ENCODE peak calls at places on chromosomes 2 and 18, in six cellular contexts. One of them, this sample, is unnamed.
A peak's percentile ranks its signal among the peaks of the same experiment; 100 is the strongest.

GRCh38 chr2:224612581-224612980 is 27.4 kb upstream of the CUL3 start:
- DNase-seq in left ventricle myocardium inferior: no peak
- DNase-seq in choroid plexus epithelial cell: no peak
- DNase-seq in tibial nerve: no peak
- DNase-seq in neural crest cell: no peak
- DNase-seq in WTC11: no peak
- DNase-seq in this sample: no peak

GRCh38 chr2:28958689-28959088 is 22.4 kb upstream of the TOGARAM2 start:
- DNase-seq in choroid plexus epithelial cell: peak; percentile 93
- DNase-seq in left ventricle myocardium inferior: peak; percentile 58
- DNase-seq in neural crest cell: peak; percentile 55
- DNase-seq in tibial nerve: no peak
- DNase-seq in WTC11: peak; percentile 58
- DNase-seq in this sample: peak; percentile 88

GRCh38 chr2:160876029-160876428 is 284.2 kb upstream of the TANK start:
- DNase-seq in left ventricle myocardium inferior: no peak
- DNase-seq in WTC11: no peak
- DNase-seq in tibial nerve: no peak
- DNase-seq in neural crest cell: no peak
- DNase-seq in choroid plexus epithelial cell: no peak
- DNase-seq in this sample: no peak

GRCh38 chr2:241567776-241568175 is 9.2 kb downstream of the BOK start:
- DNase-seq in tibial nerve: no peak
- DNase-seq in WTC11: no peak
- DNase-seq in neural crest cell: no peak
- DNase-seq in left ventricle myocardium inferior: no peak
- DNase-seq in choroid plexus epithelial cell: no peak
- DNase-seq in this sample: peak; percentile 32

GRCh38 chr2:137118140-137118539 is 352.8 kb downstream of the THSD7B start:
- DNase-seq in tibial nerve: no peak
- DNase-seq in choroid plexus epithelial cell: peak; percentile 2
- DNase-seq in left ventricle myocardium inferior: no peak
- DNase-seq in neural crest cell: no peak
- DNase-seq in WTC11: no peak
- DNase-seq in this sample: no peak

GRCh38 chr2:186691900-186692299 is 2.0 kb upstream of the FAM171B start:
- DNase-seq in left ventricle myocardium inferior: no peak
- DNase-seq in WTC11: no peak
- DNase-seq in neural crest cell: no peak
- DNase-seq in tibial nerve: no peak
- DNase-seq in choroid plexus epithelial cell: no peak
- DNase-seq in this sample: no peak

GRCh38 chr2:189783451-189783926 is 650 bp downstream of the ORMDL1 start:
- DNase-seq in choroid plexus epithelial cell: peak; percentile 60
- DNase-seq in tibial nerve: no peak
- DNase-seq in WTC11: no peak
- DNase-seq in neural crest cell: no peak
- DNase-seq in left ventricle myocardium inferior: no peak
- DNase-seq in this sample: no peak

GRCh38 chr2:31138037-31138962 is at the start of gene GALNT14:
- DNase-seq in tibial nerve: no peak
- DNase-seq in neural crest cell: peak; percentile 55
- DNase-seq in left ventricle myocardium inferior: peak; percentile 44
- DNase-seq in WTC11: peak; percentile 74
- DNase-seq in choroid plexus epithelial cell: peak; percentile 26
- DNase-seq in this sample: peak; percentile 90

GRCh38 chr2:11679491-11680130 is 9.6 kb upstream of the NTSR2 start:
- DNase-seq in neural crest cell: no peak
- DNase-seq in tibial nerve: no peak
- DNase-seq in WTC11: no peak
- DNase-seq in left ventricle myocardium inferior: no peak
- DNase-seq in choroid plexus epithelial cell: no peak
- DNase-seq in this sample: peak; percentile 49

GRCh38 chr2:196330645-196331044 is 159.3 kb upstream of the STK17B start:
- DNase-seq in choroid plexus epithelial cell: no peak
- DNase-seq in tibial nerve: no peak
- DNase-seq in WTC11: no peak
- DNase-seq in left ventricle myocardium inferior: no peak
- DNase-seq in neural crest cell: no peak
- DNase-seq in this sample: no peak

GRCh38 chr2:147760984-147761383 is 83.8 kb upstream of the ACVR2A start:
- DNase-seq in tibial nerve: no peak
- DNase-seq in WTC11: no peak
- DNase-seq in left ventricle myocardium inferior: no peak
- DNase-seq in neural crest cell: no peak
- DNase-seq in choroid plexus epithelial cell: no peak
- DNase-seq in this sample: no peak

GRCh38 chr18:63083555-63083954 is 236.0 kb downstream of the BCL2 start:
- DNase-seq in neural crest cell: no peak
- DNase-seq in choroid plexus epithelial cell: peak; percentile 17
- DNase-seq in WTC11: no peak
- DNase-seq in left ventricle myocardium inferior: no peak
- DNase-seq in tibial nerve: no peak
- DNase-seq in this sample: no peak

GRCh38 chr2:44477657-44478414 is 116.1 kb downstream of the CAMKMT start:
- DNase-seq in neural crest cell: no peak
- DNase-seq in tibial nerve: no peak
- DNase-seq in choroid plexus epithelial cell: no peak
- DNase-seq in left ventricle myocardium inferior: no peak
- DNase-seq in WTC11: no peak
- DNase-seq in this sample: no peak

GRCh38 chr2:180033993-180034894 is 27.1 kb upstream of the CWC22 start:
- DNase-seq in neural crest cell: no peak
- DNase-seq in tibial nerve: no peak
- DNase-seq in WTC11: peak; percentile 29
- DNase-seq in choroid plexus epithelial cell: peak; percentile 98
- DNase-seq in left ventricle myocardium inferior: no peak
- DNase-seq in this sample: peak; percentile 68

GRCh38 chr2:105919191-105919811 is 174.6 kb downstream of the NCK2 start:
- DNase-seq in WTC11: no peak
- DNase-seq in choroid plexus epithelial cell: no peak
- DNase-seq in neural crest cell: peak; percentile 14
- DNase-seq in tibial nerve: peak; percentile 70
- DNase-seq in left ventricle myocardium inferior: peak; percentile 70
- DNase-seq in this sample: no peak

GRCh38 chr2:98768765-98769476 is 38.0 kb upstream of the MGAT4A start:
- DNase-seq in WTC11: no peak
- DNase-seq in choroid plexus epithelial cell: peak; percentile 52
- DNase-seq in neural crest cell: no peak
- DNase-seq in left ventricle myocardium inferior: no peak
- DNase-seq in tibial nerve: no peak
- DNase-seq in this sample: no peak

GRCh38 chr2:27446057-27446456 is 3.9 kb downstream of the KRTCAP3 start:
- DNase-seq in WTC11: no peak
- DNase-seq in neural crest cell: no peak
- DNase-seq in tibial nerve: no peak
- DNase-seq in left ventricle myocardium inferior: no peak
- DNase-seq in choroid plexus epithelial cell: no peak
- DNase-seq in this sample: no peak

GRCh38 chr2:88746929-88747490 is 55.5 kb downstream of the RPIA start:
- DNase-seq in neural crest cell: no peak
- DNase-seq in tibial nerve: no peak
- DNase-seq in WTC11: no peak
- DNase-seq in left ventricle myocardium inferior: no peak
- DNase-seq in choroid plexus epithelial cell: no peak
- DNase-seq in this sample: no peak

GRCh38 chr2:34831096-34831495 is 1232.0 kb upstream of the FAM98A start:
- DNase-seq in neural crest cell: no peak
- DNase-seq in choroid plexus epithelial cell: no peak
- DNase-seq in tibial nerve: no peak
- DNase-seq in WTC11: no peak
- DNase-seq in left ventricle myocardium inferior: no peak
- DNase-seq in this sample: no peak

GRCh38 chr2:68027959-68028358 is 34.8 kb downstream of the C1D start:
- DNase-seq in choroid plexus epithelial cell: no peak
- DNase-seq in left ventricle myocardium inferior: no peak
- DNase-seq in tibial nerve: no peak
- DNase-seq in neural crest cell: no peak
- DNase-seq in WTC11: no peak
- DNase-seq in this sample: no peak

GRCh38 chr2:172704072-172704936 is 31.3 kb upstream of the RAPGEF4 start:
- DNase-seq in WTC11: no peak
- DNase-seq in left ventricle myocardium inferior: no peak
- DNase-seq in tibial nerve: no peak
- DNase-seq in neural crest cell: peak; percentile 26
- DNase-seq in choroid plexus epithelial cell: peak; percentile 64
- DNase-seq in this sample: peak; percentile 51

GRCh38 chr2:216683846-216684245 is 11.5 kb downstream of the IGFBP5 start:
- DNase-seq in choroid plexus epithelial cell: peak; percentile 99
- DNase-seq in WTC11: no peak
- DNase-seq in left ventricle myocardium inferior: no peak
- DNase-seq in tibial nerve: peak; percentile 75
- DNase-seq in neural crest cell: no peak
- DNase-seq in this sample: no peak

DNA sequence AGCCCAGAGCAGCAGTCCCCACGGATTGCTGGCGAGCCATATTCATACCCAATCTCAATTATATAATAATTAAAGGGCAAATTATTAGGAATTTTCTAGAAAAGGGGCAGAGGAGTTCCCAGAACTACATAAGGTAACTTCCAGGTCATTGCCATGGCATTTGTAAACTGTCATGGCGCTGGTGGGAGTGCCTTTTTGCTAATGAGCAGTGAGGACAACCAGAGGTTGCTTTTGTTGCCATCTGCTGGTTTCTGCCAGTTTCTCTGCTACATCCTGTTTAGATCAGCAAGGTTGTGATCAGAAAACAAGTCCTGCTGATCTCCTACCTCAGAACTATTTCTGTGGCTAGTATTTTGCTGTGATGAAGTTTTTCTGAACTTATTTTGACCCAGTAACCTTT is 159.8 kb upstream of the PIEZO2 start:
- DNase-seq in choroid plexus epithelial cell: peak; percentile 77
- DNase-seq in tibial nerve: no peak
- DNase-seq in left ventricle myocardium inferior: no peak
- DNase-seq in WTC11: no peak
- DNase-seq in neural crest cell: no peak
- DNase-seq in this sample: peak; percentile 72
- TF ChIP-seq CTCF in choroid plexus epithelial cell: peak; percentile 60
- TF ChIP-seq CTCF in tibial nerve: no peak
- TF ChIP-seq CTCF in left ventricle myocardium inferior: no peak
- TF ChIP-seq CTCF in WTC11: no peak
- TF ChIP-seq CTCF in neural crest cell: peak; percentile 25
- TF ChIP-seq CTCF in this sample: peak; percentile 53

DNA sequence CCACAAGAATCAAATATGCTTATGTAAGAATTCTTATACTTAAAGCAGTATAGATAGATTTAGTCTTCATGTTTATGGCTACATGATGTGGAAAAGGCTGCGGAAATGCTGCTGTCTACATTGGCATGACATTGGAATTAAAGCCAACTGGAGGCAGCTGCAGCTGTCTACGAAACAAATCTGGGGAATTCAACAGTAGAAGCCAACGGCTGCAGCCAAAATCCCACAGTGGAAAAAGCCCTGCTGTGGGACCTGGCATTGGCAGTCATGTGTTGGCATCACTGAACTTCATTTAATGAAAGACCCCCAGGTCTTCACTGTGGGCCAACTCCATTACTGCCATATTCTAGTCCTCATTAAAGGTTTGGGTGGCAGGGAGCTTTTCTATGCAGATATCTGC is 223.6 kb downstream of the SLC8A1 start:
- DNase-seq in WTC11: no peak
- DNase-seq in left ventricle myocardium inferior: no peak
- DNase-seq in choroid plexus epithelial cell: no peak
- DNase-seq in neural crest cell: no peak
- DNase-seq in tibial nerve: no peak
- DNase-seq in this sample: no peak
- TF ChIP-seq CTCF in WTC11: no peak
- TF ChIP-seq CTCF in left ventricle myocardium inferior: no peak
- TF ChIP-seq CTCF in choroid plexus epithelial cell: no peak
- TF ChIP-seq CTCF in neural crest cell: no peak
- TF ChIP-seq CTCF in tibial nerve: no peak
- TF ChIP-seq CTCF in this sample: no peak

GRCh38 chr2:231490801-231491200 is 26.5 kb upstream of the NCL start:
- DNase-seq in tibial nerve: no peak
- DNase-seq in left ventricle myocardium inferior: no peak
- DNase-seq in neural crest cell: no peak
- DNase-seq in choroid plexus epithelial cell: no peak
- DNase-seq in WTC11: no peak
- DNase-seq in this sample: no peak

GRCh38 chr2:231494669-231495068 is 30.4 kb upstream of the NCL start:
- DNase-seq in neural crest cell: no peak
- DNase-seq in WTC11: no peak
- DNase-seq in tibial nerve: no peak
- DNase-seq in choroid plexus epithelial cell: no peak
- DNase-seq in left ventricle myocardium inferior: no peak
- DNase-seq in this sample: no peak

GRCh38 chr2:231487197-231487596 is 22.9 kb upstream of the NCL start:
- DNase-seq in neural crest cell: no peak
- DNase-seq in left ventricle myocardium inferior: no peak
- DNase-seq in choroid plexus epithelial cell: no peak
- DNase-seq in WTC11: no peak
- DNase-seq in tibial nerve: no peak
- DNase-seq in this sample: no peak

GRCh38 chr2:231488331-231488730 is 24.0 kb upstream of the NCL start:
- DNase-seq in tibial nerve: no peak
- DNase-seq in choroid plexus epithelial cell: no peak
- DNase-seq in left ventricle myocardium inferior: no peak
- DNase-seq in WTC11: no peak
- DNase-seq in neural crest cell: no peak
- DNase-seq in this sample: no peak

GRCh38 chr2:231489990-231490389 is 25.7 kb upstream of the NCL start:
- DNase-seq in WTC11: peak; percentile 80
- DNase-seq in tibial nerve: no peak
- DNase-seq in choroid plexus epithelial cell: peak; percentile 8
- DNase-seq in neural crest cell: peak; percentile 25
- DNase-seq in left ventricle myocardium inferior: peak; percentile 38
- DNase-seq in this sample: peak; percentile 70
- TF ChIP-seq CTCF in WTC11: peak; percentile 51
- TF ChIP-seq CTCF in tibial nerve: no peak
- TF ChIP-seq CTCF in choroid plexus epithelial cell: peak; percentile 52
- TF ChIP-seq CTCF in neural crest cell: peak; percentile 40
- TF ChIP-seq CTCF in left ventricle myocardium inferior: peak; percentile 38
- TF ChIP-seq CTCF in this sample: peak; percentile 67

DNA sequence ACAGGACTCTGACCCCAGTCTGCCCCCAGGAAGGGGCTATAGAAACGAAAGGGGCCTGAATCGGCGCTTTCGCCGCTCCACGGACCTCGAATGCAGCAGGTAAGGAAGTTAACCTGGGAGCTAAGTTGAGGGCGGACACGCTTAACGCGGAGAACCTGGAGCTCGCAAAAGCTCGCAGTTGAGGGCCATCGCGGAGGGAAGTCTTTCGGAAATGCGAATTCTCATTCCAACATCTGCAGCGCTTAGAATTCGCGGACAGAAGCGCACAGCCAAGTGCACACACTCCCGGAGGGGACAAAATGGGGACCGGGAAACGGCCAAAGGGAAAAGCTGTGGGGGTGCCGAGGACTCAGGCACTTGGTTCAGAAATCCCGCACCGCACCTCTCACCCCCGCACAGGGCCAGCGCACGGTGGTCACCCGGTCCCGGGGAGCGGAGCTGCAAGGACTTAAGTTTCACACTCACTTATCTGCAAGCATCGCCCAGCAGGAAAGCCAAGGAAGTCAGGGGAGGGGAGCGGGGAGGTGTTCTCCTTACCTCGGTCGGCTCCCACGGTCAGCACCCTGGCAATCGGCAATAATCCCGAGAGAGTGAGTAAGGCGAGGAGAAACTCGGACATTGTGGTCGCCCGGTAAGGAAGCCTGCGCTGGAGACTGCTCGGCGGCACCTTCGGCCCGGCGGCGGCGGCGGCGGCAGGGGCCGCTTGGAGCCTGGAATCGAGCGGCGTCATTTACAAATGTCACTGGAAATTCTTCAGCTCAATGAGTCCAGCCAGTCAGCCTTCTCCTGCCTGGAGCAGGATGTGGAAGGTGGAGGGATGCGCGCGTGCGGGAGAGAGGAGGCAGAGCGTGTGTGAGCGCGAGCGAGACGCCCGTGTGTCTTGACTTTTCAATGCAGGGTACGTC is 453 bp downstream of the LRP1B start:
- DNase-seq in tibial nerve: peak; percentile 19
- DNase-seq in neural crest cell: peak; percentile 26
- DNase-seq in WTC11: peak; percentile 56
- DNase-seq in left ventricle myocardium inferior: peak; percentile 15
- DNase-seq in choroid plexus epithelial cell: peak; percentile 82
- DNase-seq in this sample: peak; percentile 89
- TF ChIP-seq CTCF in tibial nerve: no peak
- TF ChIP-seq CTCF in neural crest cell: no peak
- TF ChIP-seq CTCF in WTC11: no peak
- TF ChIP-seq CTCF in left ventricle myocardium inferior: no peak
- TF ChIP-seq CTCF in choroid plexus epithelial cell: no peak
- TF ChIP-seq CTCF in this sample: no peak

This sample was measured in endodermal cell.